ENCODE peak calls at places on chromosomes 7 and 10, in eight cellular contexts. X is Caki2; Y is NCI-H748 treated with DMSO at 0.1 percent for 48 hours; S is ovary; V is stimulated activated naive CD4-positive, alpha-beta T cell; U is stimulated activated CD8-positive, alpha-beta memory T cell treated with anti-CD3 and anti-CD28 coated beads, Interleukin-2, amount 100 ng/mL, for 48 hours; D is SHP77; M is EH. I is an unnamed sample.

GRCh38 chr7:127231415-127231814 is 21.3 kb downstream of the GRM8 start:
- DNase-seq in X (no peak), Y (no peak), S (no peak), V (no peak), U (no peak), D (no peak), M (no peak), I (no peak)

GRCh38 chr10:19651549-19651948 is 164.7 kb upstream of the PLXDC2 start:
- DNase-seq in X (no peak), Y (no peak), S (no peak), V (no peak), U (no peak), D (no peak), M (peak; percentile 90), I (no peak)

GRCh38 chr7:28389504-28390385 is 22.6 kb upstream of the CREB5 start:
- DNase-seq in X (peak; percentile 89), Y (peak; percentile 93), S (no peak), V (no peak), U (no peak), D (peak; percentile 76), M (peak; percentile 67), I (no peak)

GRCh38 chr7:29141981-29142380 is 4.4 kb downstream of the CPVL start:
- DNase-seq in X (no peak), Y (no peak), S (no peak), V (no peak), U (no peak), D (no peak), M (no peak), I (no peak)

GRCh38 chr7:20778063-20778721 is 8.5 kb downstream of the SP8 start:
- DNase-seq in X (peak; percentile 64), Y (peak; percentile 59), S (no peak), V (no peak), U (no peak), D (peak; percentile 57), M (no peak), I (no peak)

GRCh38 chr7:12322287-12322902 is 81.3 kb downstream of the VWDE start:
- DNase-seq in X (no peak), Y (no peak), S (no peak), V (no peak), U (no peak), D (peak; percentile 24), M (peak; percentile 18), I (no peak)

GRCh38 chr7:30028749-30029635 is 780 bp downstream of the PLEKHA8 start:
- DNase-seq in X (peak; percentile 53), Y (no peak), S (peak; percentile 41), V (peak; percentile 28), U (no peak), D (peak; percentile 33), M (peak; percentile 55), I (no peak)

GRCh38 chr7:22698762-22699161 is 28.2 kb upstream of the IL6 start:
- DNase-seq in X (no peak), Y (no peak), S (no peak), V (no peak), U (no peak), D (no peak), M (no peak), I (no peak)

GRCh38 chr7:125484755-125485154 is 555.1 kb upstream of the POT1 start:
- DNase-seq in X (no peak), Y (no peak), S (no peak), V (no peak), U (no peak), D (no peak), M (no peak), I (no peak)

GRCh38 chr10:63711361-63711760 is 190.2 kb downstream of the REEP3 start:
- DNase-seq in X (no peak), Y (no peak), S (no peak), V (no peak), U (no peak), D (peak; percentile 16), M (no peak), I (no peak)

GRCh38 chr10:89518876-89519842 is 16.2 kb downstream of the SLC16A12 start:
- DNase-seq in X (no peak), Y (no peak), S (peak; percentile 27), V (no peak), U (no peak), D (no peak), M (peak; percentile 97), I (no peak)

GRCh38 chr10:28180654-28181053 is 122.2 kb downstream of the MPP7 start:
- DNase-seq in X (no peak), Y (no peak), S (no peak), V (no peak), U (no peak), D (no peak), M (no peak), I (no peak)

GRCh38 chr7:20459411-20459810 is 128.7 kb downstream of the ITGB8 start:
- DNase-seq in X (no peak), Y (no peak), S (no peak), V (no peak), U (no peak), D (no peak), M (no peak), I (no peak)

GRCh38 chr7:30143748-30144251 is 9.0 kb downstream of the MTURN start:
- DNase-seq in X (peak; percentile 18), Y (peak; percentile 91), S (no peak), V (no peak), U (no peak), D (peak; percentile 65), M (peak; percentile 47), I (no peak)

GRCh38 chr7:107373354-107373753 is 96.5 kb upstream of the GPR22 start:
- DNase-seq in X (no peak), Y (no peak), S (no peak), V (no peak), U (no peak), D (no peak), M (no peak), I (no peak)

GRCh38 chr7:91632948-91633519 is 247.5 kb downstream of the MTERF1 start:
- DNase-seq in X (no peak), Y (peak; percentile 66), S (no peak), V (no peak), U (no peak), D (peak; percentile 84), M (no peak), I (no peak)

GRCh38 chr7:74234549-74234948 is 19.6 kb downstream of the RFC2 start:
- DNase-seq in X (no peak), Y (no peak), S (no peak), V (no peak), U (no peak), D (no peak), M (no peak), I (no peak)

I was measured in T-cell.